ENCODE peak calls at places on chromosomes 11 and 22, in four cellular contexts. X is heart right ventricle, S is bronchial epithelial cell, K is RWPE2. L is an unnamed sample.

GRCh38 chr11:77090046-77090372 is 12.6 kb upstream of the OMP start:
- DNase-seq in S (no peak), X (no peak), K (peak), L (no peak)

GRCh38 chr11:79312591-79313267 is 128.1 kb downstream of the TENM4 start:
- DNase-seq in S (no peak), X (no peak), K (no peak), L (no peak)

GRCh38 chr11:122138759-122139594 is 23.0 kb upstream of the BLID start:
- DNase-seq in K (no peak), S (peak), X (no peak), L (no peak)

GRCh38 chr11:8342821-8343681 is 79.4 kb upstream of the LMO1 start:
- DNase-seq in K (no peak), S (peak), X (no peak), L (no peak)

GRCh38 chr11:117816846-117817212 is 7.7 kb downstream of the FXYD2 start:
- DNase-seq in S (no peak), X (no peak), K (no peak), L (no peak)

GRCh38 chr22:46149493-46149997 is 781 bp upstream of the PPARA start:
- DNase-seq in S (no peak), X (peak), K (no peak), L (no peak)

GRCh38 chr11:28176231-28176853 is 68.2 kb downstream of the METTL15 start:
- DNase-seq in K (no peak), S (peak), X (no peak), L (no peak)

GRCh38 chr22:25970996-25971811 is 198.1 kb upstream of the SEZ6L start:
- DNase-seq in K (no peak), S (no peak), X (no peak), L (no peak)

GRCh38 chr11:108933630-108934029 is 268.8 kb downstream of the DDX10 start:
- DNase-seq in X (no peak), S (peak), K (no peak), L (no peak)

GRCh38 chr11:11292839-11293238 is 60.2 kb downstream of the CSNK2A3 start:
- DNase-seq in X (no peak), K (no peak), S (no peak), L (no peak)

GRCh38 chr22:31244044-31244942 is 32.2 kb downstream of the LIMK2 start:
- DNase-seq in X (no peak), K (no peak), S (peak), L (no peak)

GRCh38 chr11:119120639-119121007 is 757 bp upstream of the HINFP start:
- DNase-seq in K (no peak), X (no peak), S (no peak), L (no peak)

GRCh38 chr11:61806785-61807184 is 10.0 kb downstream of the FADS1 start:
- DNase-seq in S (no peak), K (no peak), X (no peak), L (no peak)

GRCh38 chr11:9076661-9077060 is 14.7 kb downstream of the SCUBE2 start:
- DNase-seq in X (no peak), K (no peak), S (peak), L (no peak)

GRCh38 chr11:66067640-66068039 is 2.4 kb upstream of the PACS1 start:
- DNase-seq in X (no peak), S (no peak), K (no peak), L (no peak)

GRCh38 chr11:72901374-72901773 is 87.2 kb downstream of the ATG16L2 start:
- DNase-seq in K (no peak), S (no peak), X (no peak), L (no peak)

GRCh38 chr22:30538280-30538679 is 8.3 kb downstream of the SEC14L6 start:
- DNase-seq in S (peak), K (no peak), X (no peak), L (no peak)

GRCh38 chr22:20956258-20957117 is 10.6 kb upstream of the AIFM3 start:
- DNase-seq in S (peak), K (no peak), X (no peak), L (no peak)

GRCh38 chr22:35070451-35071093 is 4.6 kb downstream of the ISX start:
- DNase-seq in K (peak), S (peak), X (no peak), L (no peak)

GRCh38 chr11:95322546-95322945 is 91.5 kb upstream of the SESN3 start:
- DNase-seq in K (no peak), S (peak), X (no peak), L (no peak)

GRCh38 chr22:35872451-35872850 is 154.8 kb downstream of the APOL5 start:
- DNase-seq in S (no peak), X (peak), K (no peak), L (no peak)

DNA sequence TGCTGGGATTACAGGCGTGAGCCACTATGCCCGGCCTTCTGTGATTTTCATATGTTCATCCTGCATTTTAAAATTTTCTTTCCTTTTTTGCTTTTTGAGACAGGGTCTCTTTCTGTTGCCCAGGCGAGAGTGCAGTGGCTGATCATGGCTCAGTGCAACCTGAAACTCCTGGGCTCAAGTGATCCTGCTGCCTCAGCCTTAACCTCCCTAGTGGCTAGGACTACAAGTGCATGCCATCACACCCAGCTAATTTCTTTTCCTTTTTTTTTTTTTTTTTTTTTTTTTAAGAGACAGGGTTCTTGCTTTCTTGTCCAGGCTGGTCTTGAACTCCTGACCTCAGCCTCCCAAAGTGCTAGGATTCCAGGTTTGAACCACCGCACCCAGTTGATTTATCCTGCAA is 54.1 kb upstream of the WT1 start:
- DNase-seq in S (no peak), X (no peak), K (no peak), L (no peak)
- TF ChIP-seq CTCF in S (no peak), X (no peak), K (no peak), L (peak)

GRCh38 chr11:15937601-15938361 is 418.6 kb downstream of the SOX6 start:
- DNase-seq in K (no peak), X (no peak), S (no peak), L (no peak)
- H3K4me3 ChIP-seq in K (no peak), X (no peak), S (no peak), L (no peak)

GRCh38 chr11:1706634-1707400 is 9.8 kb downstream of the KRTAP5-6 start:
- DNase-seq in S (no peak), X (no peak), K (no peak), L (no peak)
- TF ChIP-seq CTCF in S (no peak), X (peak), K (peak), L (peak)

GRCh38 chr11:127574528-127574927 is 574.0 kb upstream of the KIRREL3 start:
- DNase-seq in X (no peak), K (no peak), S (no peak), L (no peak)
- H3K4me3 ChIP-seq in X (no peak), K (no peak), S (no peak), L (no peak)

L was measured in epithelial cell of proximal tubule.